ENCODE peak calls at places on chromosomes 16 and 17, in five cellular contexts. One of them, this sample, is unnamed. For H3K27me3, the result is how much of the 10 kb centered on the place peaks cover.

GRCh38 chr17:77889866-77890760 is 68.4 kb upstream of the TNRC6C start:
- DNase-seq in PC-3: no peak
- DNase-seq in lower lobe of right lung: peak
- DNase-seq in A673: no peak
- DNase-seq in tibial artery: no peak
- DNase-seq in this sample: no peak

GRCh38 chr16:1261131-1261917 is 5.5 kb downstream of the TPSD1 start:
- DNase-seq in tibial artery: no peak
- DNase-seq in A673: no peak
- DNase-seq in PC-3: peak
- DNase-seq in lower lobe of right lung: no peak
- DNase-seq in this sample: no peak

GRCh38 chr16:30437511-30438046 is 7.7 kb upstream of the DCTPP1 start:
- DNase-seq in lower lobe of right lung: no peak
- DNase-seq in PC-3: peak
- DNase-seq in tibial artery: no peak
- DNase-seq in A673: no peak
- DNase-seq in this sample: no peak

GRCh38 chr16:57606847-57607501 is 21.5 kb upstream of the ADGRG1 start:
- DNase-seq in PC-3: no peak
- DNase-seq in tibial artery: no peak
- DNase-seq in lower lobe of right lung: no peak
- DNase-seq in A673: no peak
- DNase-seq in this sample: no peak

GRCh38 chr17:61361084-61361483 is 38.6 kb upstream of the TBX2 start:
- DNase-seq in PC-3: peak
- DNase-seq in tibial artery: no peak
- DNase-seq in lower lobe of right lung: no peak
- DNase-seq in A673: no peak
- DNase-seq in this sample: no peak

GRCh38 chr17:3381957-3382356 is 4.2 kb downstream of the OR3A2 start:
- DNase-seq in tibial artery: no peak
- DNase-seq in lower lobe of right lung: no peak
- DNase-seq in PC-3: no peak
- DNase-seq in A673: no peak
- DNase-seq in this sample: no peak

GRCh38 chr17:14276535-14277250 is 24.2 kb upstream of the HS3ST3B1 start:
- DNase-seq in lower lobe of right lung: no peak
- DNase-seq in A673: no peak
- DNase-seq in PC-3: no peak
- DNase-seq in tibial artery: no peak
- DNase-seq in this sample: no peak

GRCh38 chr17:54899721-54900456 is 763 bp upstream of the TOM1L1 start:
- DNase-seq in lower lobe of right lung: no peak
- DNase-seq in tibial artery: no peak
- DNase-seq in A673: peak
- DNase-seq in PC-3: no peak
- DNase-seq in this sample: no peak

GRCh38 chr16:67013823-67014640 is 14.9 kb upstream of the CBFB start:
- DNase-seq in A673: peak
- DNase-seq in lower lobe of right lung: peak
- DNase-seq in tibial artery: peak
- DNase-seq in PC-3: peak
- DNase-seq in this sample: peak

GRCh38 chr17:37392024-37392590 is 14.5 kb downstream of the ACACA start:
- DNase-seq in lower lobe of right lung: no peak
- DNase-seq in PC-3: peak
- DNase-seq in tibial artery: no peak
- DNase-seq in A673: no peak
- DNase-seq in this sample: peak

GRCh38 chr17:8124350-8125195 is 667 bp upstream of the HES7 start:
- DNase-seq in PC-3: peak
- DNase-seq in lower lobe of right lung: no peak
- DNase-seq in tibial artery: no peak
- DNase-seq in A673: peak
- DNase-seq in this sample: no peak

GRCh38 chr17:49495842-49496182 is 719 bp downstream of the NGFR start:
- DNase-seq in PC-3: no peak
- DNase-seq in tibial artery: no peak
- DNase-seq in A673: no peak
- DNase-seq in lower lobe of right lung: no peak
- DNase-seq in this sample: no peak

GRCh38 chr17:4734857-4735475 is 3.7 kb downstream of the MED11 start:
- DNase-seq in tibial artery: no peak
- DNase-seq in lower lobe of right lung: peak
- DNase-seq in PC-3: no peak
- DNase-seq in A673: no peak
- DNase-seq in this sample: no peak

GRCh38 chr17:19303367-19303776 is 59.2 kb downstream of the B9D1 start:
- DNase-seq in PC-3: no peak
- DNase-seq in tibial artery: no peak
- DNase-seq in A673: no peak
- DNase-seq in lower lobe of right lung: no peak
- DNase-seq in this sample: no peak

GRCh38 chr16:17370233-17371013 is 100.3 kb downstream of the XYLT1 start:
- DNase-seq in A673: no peak
- DNase-seq in lower lobe of right lung: no peak
- DNase-seq in PC-3: no peak
- DNase-seq in tibial artery: no peak
- DNase-seq in this sample: no peak

GRCh38 chr16:89365044-89365467 is 125.3 kb downstream of the ANKRD11 start:
- DNase-seq in lower lobe of right lung: no peak
- DNase-seq in A673: no peak
- DNase-seq in tibial artery: no peak
- DNase-seq in PC-3: peak
- DNase-seq in this sample: peak

GRCh38 chr16:28257256-28257655 is 35.1 kb upstream of the SBK1 start:
- DNase-seq in PC-3: no peak
- DNase-seq in tibial artery: no peak
- DNase-seq in A673: no peak
- DNase-seq in lower lobe of right lung: no peak
- DNase-seq in this sample: no peak
- H3K27me3 ChIP-seq in PC-3: under half
- H3K27me3 ChIP-seq in tibial artery: under half
- H3K27me3 ChIP-seq in A673: under half
- H3K27me3 ChIP-seq in lower lobe of right lung: under half
- H3K27me3 ChIP-seq in this sample: under half

DNA sequence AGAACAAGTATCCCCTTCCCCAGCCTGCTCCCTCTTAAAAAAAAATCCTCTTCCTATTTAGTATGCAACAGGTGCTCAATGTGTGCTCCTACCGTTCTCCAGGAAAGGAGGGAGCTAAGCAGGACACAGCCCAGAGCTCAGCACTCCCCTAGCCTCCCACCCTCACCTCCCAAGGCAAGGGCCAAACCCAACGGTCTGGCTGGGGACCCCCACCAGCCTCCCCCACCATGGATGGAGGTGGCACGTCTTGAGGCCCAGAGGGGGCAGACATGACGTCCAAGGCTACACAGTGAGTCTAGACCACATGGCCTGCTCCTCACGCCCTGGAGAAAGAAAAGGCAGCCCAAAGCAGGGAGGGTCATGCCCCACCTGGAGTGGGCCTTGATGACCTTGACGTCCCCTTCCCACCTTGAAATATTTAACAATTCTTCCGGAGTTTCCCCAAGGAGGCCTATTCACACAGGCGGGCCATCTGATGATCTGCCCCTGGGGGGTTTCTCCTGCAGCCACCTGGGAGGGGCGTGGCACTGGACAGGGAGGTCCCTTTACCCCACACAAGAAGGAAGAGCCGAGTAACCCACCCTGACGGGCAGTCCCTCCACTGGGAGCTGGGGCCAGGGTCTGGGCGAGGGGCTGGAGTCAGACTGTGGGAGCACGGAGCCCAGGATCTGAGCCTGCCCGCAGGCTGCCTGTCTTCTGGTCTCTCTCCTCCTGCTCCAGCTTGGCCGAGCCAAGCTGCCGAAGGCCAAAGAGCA is 89.4 kb upstream of the CBX4 start:
- DNase-seq in tibial artery: no peak
- DNase-seq in A673: no peak
- DNase-seq in PC-3: no peak
- DNase-seq in lower lobe of right lung: no peak
- DNase-seq in this sample: no peak
- H3K27me3 ChIP-seq in tibial artery: half or more
- H3K27me3 ChIP-seq in A673: under half
- H3K27me3 ChIP-seq in PC-3: under half
- H3K27me3 ChIP-seq in lower lobe of right lung: under half
- H3K27me3 ChIP-seq in this sample: under half

DNA sequence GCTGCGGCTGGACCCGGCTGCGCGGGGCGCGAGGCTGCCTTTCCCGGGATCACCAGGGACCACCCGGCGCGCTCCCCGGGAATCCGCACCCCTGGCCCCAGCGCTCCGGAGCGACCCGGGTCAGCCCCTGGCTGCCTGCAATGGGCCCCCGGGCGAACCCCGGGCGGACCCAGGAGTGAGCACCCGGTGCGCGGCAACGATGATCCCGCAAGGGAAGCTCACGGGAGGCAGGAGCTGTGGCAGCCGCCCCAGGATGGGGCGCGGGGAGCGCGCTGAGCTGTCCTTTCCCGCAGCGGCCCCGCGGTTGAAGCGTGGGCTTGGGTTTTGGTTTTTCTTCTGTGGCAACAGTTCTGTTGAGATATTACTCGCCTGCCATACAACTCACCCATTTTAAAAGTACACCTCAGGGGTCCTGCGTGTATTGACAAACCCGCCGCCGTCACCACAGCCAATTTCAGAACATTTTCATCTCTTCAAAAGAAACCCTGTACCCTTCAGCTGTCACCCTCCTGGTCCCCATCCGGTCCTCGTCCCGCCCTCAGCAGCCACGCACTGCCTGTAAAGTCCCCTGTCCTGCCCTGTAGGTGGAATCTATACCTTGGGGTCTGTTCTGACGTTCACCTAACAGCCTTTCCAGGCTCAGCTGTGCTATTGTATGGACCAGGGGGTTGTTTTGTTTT is 12.8 kb downstream of the CHMP6 start:
- DNase-seq in tibial artery: no peak
- DNase-seq in PC-3: no peak
- DNase-seq in lower lobe of right lung: no peak
- DNase-seq in A673: no peak
- DNase-seq in this sample: no peak
- H3K27me3 ChIP-seq in tibial artery: under half
- H3K27me3 ChIP-seq in PC-3: under half
- H3K27me3 ChIP-seq in lower lobe of right lung: under half
- H3K27me3 ChIP-seq in A673: under half
- H3K27me3 ChIP-seq in this sample: under half

GRCh38 chr17:38592487-38592886 is 13.3 kb downstream of the SRCIN1 start:
- DNase-seq in PC-3: peak
- DNase-seq in A673: no peak
- DNase-seq in tibial artery: no peak
- DNase-seq in lower lobe of right lung: no peak
- DNase-seq in this sample: no peak
- H3K27me3 ChIP-seq in PC-3: under half
- H3K27me3 ChIP-seq in A673: under half
- H3K27me3 ChIP-seq in tibial artery: half or more
- H3K27me3 ChIP-seq in lower lobe of right lung: half or more
- H3K27me3 ChIP-seq in this sample: half or more

GRCh38 chr17:43024407-43025289 is at the start of gene RND2:
- DNase-seq in PC-3: peak
- DNase-seq in tibial artery: peak
- DNase-seq in A673: peak
- DNase-seq in lower lobe of right lung: peak
- DNase-seq in this sample: peak
- H3K27me3 ChIP-seq in PC-3: under half
- H3K27me3 ChIP-seq in tibial artery: under half
- H3K27me3 ChIP-seq in A673: under half
- H3K27me3 ChIP-seq in lower lobe of right lung: under half
- H3K27me3 ChIP-seq in this sample: under half

GRCh38 chr17:53740312-53740711 is 82.4 kb upstream of the KIF2B start:
- DNase-seq in lower lobe of right lung: no peak
- DNase-seq in PC-3: no peak
- DNase-seq in tibial artery: no peak
- DNase-seq in A673: no peak
- DNase-seq in this sample: no peak

GRCh38 chr17:53736516-53737274 is 86.0 kb upstream of the KIF2B start:
- DNase-seq in tibial artery: no peak
- DNase-seq in A673: no peak
- DNase-seq in lower lobe of right lung: no peak
- DNase-seq in PC-3: no peak
- DNase-seq in this sample: no peak
- H3K27me3 ChIP-seq in tibial artery: under half
- H3K27me3 ChIP-seq in A673: under half
- H3K27me3 ChIP-seq in lower lobe of right lung: under half
- H3K27me3 ChIP-seq in PC-3: under half
- H3K27me3 ChIP-seq in this sample: under half

DNA sequence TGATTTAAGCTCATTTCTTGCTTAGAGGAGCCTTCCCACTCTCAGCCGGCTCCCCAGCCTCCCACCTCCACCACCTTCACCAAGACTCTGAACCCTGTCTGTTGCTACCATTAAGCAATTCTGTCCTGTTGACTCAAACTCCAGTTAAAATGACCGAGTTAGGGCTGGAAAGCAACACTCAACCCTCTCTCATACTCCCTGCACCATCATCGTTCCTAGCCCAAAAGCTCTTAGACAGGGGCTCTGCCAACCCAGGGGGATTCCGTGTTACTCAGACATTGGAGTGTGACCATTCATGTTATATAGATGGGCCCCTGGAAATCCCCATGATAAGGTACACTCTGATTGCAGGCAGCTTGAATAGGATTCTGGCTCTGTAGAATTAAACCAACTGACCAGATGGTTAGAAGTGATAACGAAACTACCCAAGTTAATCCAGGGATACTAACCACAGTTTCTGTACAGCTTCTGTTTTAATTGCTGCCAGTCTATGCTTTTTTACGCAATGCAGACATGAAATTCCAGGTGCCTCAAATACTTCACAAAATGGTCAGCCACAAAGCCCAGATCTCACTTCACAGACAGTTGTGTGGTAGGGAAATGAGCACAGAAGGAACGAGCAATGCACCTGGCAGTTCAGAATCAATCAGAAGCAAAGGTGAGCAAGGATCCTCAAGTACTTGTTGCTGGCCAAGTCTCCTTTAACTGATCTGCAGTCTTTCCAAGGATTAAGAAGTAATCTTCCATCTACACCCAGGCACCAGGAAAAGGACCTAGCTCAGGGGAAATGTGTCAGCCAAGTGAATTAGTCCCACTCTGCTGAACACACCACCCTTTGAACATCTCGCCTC is 2.1 kb downstream of the SSTR2 start:
- DNase-seq in tibial artery: no peak
- DNase-seq in A673: no peak
- DNase-seq in PC-3: no peak
- DNase-seq in lower lobe of right lung: no peak
- DNase-seq in this sample: no peak
- H3K27me3 ChIP-seq in tibial artery: half or more
- H3K27me3 ChIP-seq in A673: half or more
- H3K27me3 ChIP-seq in PC-3: half or more
- H3K27me3 ChIP-seq in lower lobe of right lung: half or more
- H3K27me3 ChIP-seq in this sample: under half

GRCh38 chr16:84448444-84448843 is 56.0 kb downstream of the MEAK7 start:
- DNase-seq in A673: no peak
- DNase-seq in PC-3: no peak
- DNase-seq in lower lobe of right lung: peak
- DNase-seq in tibial artery: no peak
- DNase-seq in this sample: no peak
- H3K27me3 ChIP-seq in A673: under half
- H3K27me3 ChIP-seq in PC-3: under half
- H3K27me3 ChIP-seq in lower lobe of right lung: under half
- H3K27me3 ChIP-seq in tibial artery: under half
- H3K27me3 ChIP-seq in this sample: under half

GRCh38 chr17:57755479-57756070 is 10.5 kb upstream of the CCDC182 start:
- DNase-seq in lower lobe of right lung: no peak
- DNase-seq in PC-3: no peak
- DNase-seq in tibial artery: no peak
- DNase-seq in A673: no peak
- DNase-seq in this sample: no peak
- H3K27me3 ChIP-seq in lower lobe of right lung: under half
- H3K27me3 ChIP-seq in PC-3: under half
- H3K27me3 ChIP-seq in tibial artery: under half
- H3K27me3 ChIP-seq in A673: under half
- H3K27me3 ChIP-seq in this sample: under half

This sample was measured in brain microvascular endothelial cell.